ENCODE peak calls at places on chromosomes 7 and 10, in eight cellular contexts. Y is tibial nerve, R is mesenchymal stem cell, O is GM23338, F is transverse colon, J is SK-N-SH, Q is fibroblast of lung, N is upper lobe of left lung. Z is an unnamed sample. For H3K4me1 and H3K36me3, the result is how much of the 10 kb centered on the place peaks cover.

GRCh38 chr7:42292991-42293521 is 56.0 kb upstream of the GLI3 start:
- DNase-seq in Y (no peak), R (peak), O (no peak), F (no peak), J (no peak), Q (no peak), N (no peak), Z (peak)

GRCh38 chr7:19413444-19413965 is 268.3 kb upstream of the FERD3L start:
- DNase-seq in Y (no peak), R (peak), O (no peak), F (no peak), J (no peak), Q (peak), N (no peak), Z (no peak)

GRCh38 chr7:7434379-7434778 is 101.3 kb downstream of the COL28A1 start:
- DNase-seq in Y (no peak), R (no peak), O (no peak), F (no peak), J (no peak), Q (no peak), N (no peak), Z (no peak)

GRCh38 chr10:71889388-71889987 is 38.4 kb upstream of the PSAP start:
- DNase-seq in Y (no peak), R (no peak), O (peak), F (no peak), J (no peak), Q (no peak), N (no peak), Z (peak)

GRCh38 chr7:4416436-4417092 is 265.5 kb upstream of the FOXK1 start:
- DNase-seq in Y (no peak), R (no peak), O (no peak), F (peak), J (peak), Q (peak), N (no peak), Z (no peak)

GRCh38 chr7:83648464-83649241 is at the start of gene SEMA3E:
- DNase-seq in Y (peak), R (peak), O (peak), F (no peak), J (no peak), Q (peak), N (no peak), Z (peak)

GRCh38 chr10:86439544-86439943 is 72.9 kb upstream of the GRID1 start:
- DNase-seq in Y (peak), R (peak), O (no peak), F (peak), J (no peak), Q (peak), N (no peak), Z (no peak)

GRCh38 chr10:132407243-132407746 is 10.3 kb downstream of the PWWP2B start:
- DNase-seq in Y (no peak), R (no peak), O (no peak), F (peak), J (peak), Q (no peak), N (peak), Z (no peak)

GRCh38 chr7:1029637-1030443 is 14.5 kb upstream of the GPR146 start:
- DNase-seq in Y (no peak), R (no peak), O (no peak), F (no peak), J (no peak), Q (no peak), N (peak), Z (no peak)

GRCh38 chr7:70006411-70006920 is 408.2 kb downstream of the AUTS2 start:
- DNase-seq in Y (no peak), R (no peak), O (no peak), F (no peak), J (no peak), Q (peak), N (no peak), Z (no peak)

GRCh38 chr7:100066953-100067352 is 14.6 kb downstream of the ZNF3 start:
- DNase-seq in Y (no peak), R (no peak), O (no peak), F (no peak), J (no peak), Q (no peak), N (no peak), Z (no peak)

GRCh38 chr7:123966936-123967335 is 41.9 kb downstream of the SPAM1 start:
- DNase-seq in Y (no peak), R (peak), O (peak), F (no peak), J (no peak), Q (peak), N (no peak), Z (peak)

GRCh38 chr10:51683031-51683830 is 16.2 kb downstream of the CSTF2T start:
- DNase-seq in Y (no peak), R (peak), O (no peak), F (no peak), J (no peak), Q (peak), N (no peak), Z (no peak)

GRCh38 chr7:71761336-71761735 is 629.4 kb downstream of the GALNT17 start:
- DNase-seq in Y (no peak), R (no peak), O (no peak), F (no peak), J (no peak), Q (no peak), N (no peak), Z (no peak)

GRCh38 chr7:45686441-45687184 is 112.4 kb downstream of the ADCY1 start:
- DNase-seq in Y (peak), R (no peak), O (no peak), F (no peak), J (no peak), Q (no peak), N (peak), Z (no peak)

GRCh38 chr7:108311446-108312168 is 144.6 kb downstream of the NRCAM start:
- DNase-seq in Y (no peak), R (peak), O (no peak), F (no peak), J (no peak), Q (peak), N (no peak), Z (no peak)
- H3K4me1 ChIP-seq in Y (half or more), R (under half), O (under half), F (under half), J (under half), Q (under half), N (under half), Z (under half)

GRCh38 chr10:15781381-15781960 is 61.7 kb upstream of the ITGA8 start:
- DNase-seq in Y (no peak), R (no peak), O (no peak), F (no peak), J (no peak), Q (no peak), N (no peak), Z (no peak)
- H3K36me3 ChIP-seq in Y (under half), R (under half), O (under half), F (under half), J (half or more), Q (under half), N (under half), Z (under half)

GRCh38 chr7:134546903-134547737 is 1.8 kb upstream of the AKR1B15 start:
- DNase-seq in Y (peak), R (no peak), O (peak), F (peak), J (peak), Q (peak), N (no peak), Z (peak)

GRCh38 chr7:134539380-134540004 is 9.4 kb upstream of the AKR1B15 start:
- DNase-seq in Y (no peak), R (no peak), O (no peak), F (no peak), J (no peak), Q (no peak), N (no peak), Z (no peak)

GRCh38 chr7:134545918-134546317 is 3.0 kb upstream of the AKR1B15 start:
- DNase-seq in Y (no peak), R (no peak), O (no peak), F (no peak), J (no peak), Q (no peak), N (no peak), Z (no peak)

GRCh38 chr7:134545379-134545778 is 3.5 kb upstream of the AKR1B15 start:
- DNase-seq in Y (no peak), R (no peak), O (no peak), F (no peak), J (no peak), Q (no peak), N (no peak), Z (no peak)

DNA sequence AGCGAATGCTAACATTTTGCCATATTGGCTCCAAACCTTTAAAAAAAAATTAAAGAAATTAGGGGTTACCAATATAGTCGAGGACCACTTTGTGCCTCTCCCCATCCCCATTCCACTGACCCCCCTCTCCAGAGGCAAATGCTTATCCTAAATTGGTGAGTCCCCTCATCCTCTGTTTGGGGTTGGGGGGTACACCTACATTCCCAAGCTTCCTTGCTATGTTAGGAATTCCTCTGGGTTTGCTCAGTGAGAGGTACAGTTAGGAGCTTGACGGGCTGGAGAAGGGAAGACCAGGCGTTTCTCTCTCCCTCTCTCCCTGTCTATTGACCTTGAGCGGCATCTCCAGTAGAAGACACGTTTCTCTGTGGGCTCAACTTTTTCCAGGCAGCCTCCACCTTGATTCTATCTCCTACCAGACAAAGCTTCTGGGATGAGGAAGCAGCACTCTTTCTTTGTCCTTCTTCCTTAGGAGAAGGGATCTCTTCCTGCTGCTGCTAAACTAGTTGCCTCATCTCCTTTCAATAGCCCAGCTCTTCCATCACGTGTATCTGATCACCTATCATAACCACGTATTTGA is 6.6 kb upstream of the AKR1B15 start:
- DNase-seq in Y (no peak), R (no peak), O (peak), F (no peak), J (no peak), Q (no peak), N (no peak), Z (no peak)
- H3K4me1 ChIP-seq in Y (under half), R (under half), O (under half), F (under half), J (under half), Q (under half), N (under half), Z (under half)

GRCh38 chr7:17598305-17598704 is 299.9 kb downstream of the AHR start:
- DNase-seq in Y (no peak), R (no peak), O (no peak), F (no peak), J (no peak), Q (no peak), N (no peak), Z (no peak)
- H3K36me3 ChIP-seq in Y (under half), R (under half), O (under half), F (under half), J (under half), Q (under half), N (under half), Z (under half)

GRCh38 chr7:159001811-159002210 is 142.9 kb downstream of the VIPR2 start:
- DNase-seq in Y (no peak), R (no peak), O (no peak), F (no peak), J (no peak), Q (no peak), N (no peak), Z (no peak)
- H3K4me1 ChIP-seq in Y (under half), R (under half), O (under half), F (under half), J (under half), Q (under half), N (under half), Z (under half)

GRCh38 chr10:29473411-29474100 is 161.2 kb downstream of the SVIL start:
- DNase-seq in Y (no peak), R (no peak), O (no peak), F (no peak), J (no peak), Q (no peak), N (no peak), Z (peak)

GRCh38 chr10:29470843-29471482 is 163.8 kb downstream of the SVIL start:
- DNase-seq in Y (no peak), R (no peak), O (no peak), F (no peak), J (no peak), Q (no peak), N (no peak), Z (peak)

GRCh38 chr10:29471483-29471859 is 163.3 kb downstream of the SVIL start:
- DNase-seq in Y (no peak), R (peak), O (no peak), F (no peak), J (no peak), Q (peak), N (no peak), Z (peak)

GRCh38 chr10:29472268-29473086 is 162.3 kb downstream of the SVIL start:
- DNase-seq in Y (no peak), R (no peak), O (no peak), F (no peak), J (no peak), Q (no peak), N (no peak), Z (no peak)

GRCh38 chr10:29473087-29473356 is 161.7 kb downstream of the SVIL start:
- DNase-seq in Y (no peak), R (no peak), O (no peak), F (no peak), J (no peak), Q (no peak), N (no peak), Z (no peak)
- H3K36me3 ChIP-seq in Y (under half), R (under half), O (under half), F (under half), J (half or more), Q (under half), N (half or more), Z (under half)

GRCh38 chr7:151075978-151076426 is 4.6 kb downstream of the FASTK start:
- DNase-seq in Y (no peak), R (no peak), O (no peak), F (no peak), J (no peak), Q (no peak), N (peak), Z (no peak)
- H3K4me1 ChIP-seq in Y (under half), R (under half), O (under half), F (under half), J (under half), Q (under half), N (under half), Z (under half)

DNA sequence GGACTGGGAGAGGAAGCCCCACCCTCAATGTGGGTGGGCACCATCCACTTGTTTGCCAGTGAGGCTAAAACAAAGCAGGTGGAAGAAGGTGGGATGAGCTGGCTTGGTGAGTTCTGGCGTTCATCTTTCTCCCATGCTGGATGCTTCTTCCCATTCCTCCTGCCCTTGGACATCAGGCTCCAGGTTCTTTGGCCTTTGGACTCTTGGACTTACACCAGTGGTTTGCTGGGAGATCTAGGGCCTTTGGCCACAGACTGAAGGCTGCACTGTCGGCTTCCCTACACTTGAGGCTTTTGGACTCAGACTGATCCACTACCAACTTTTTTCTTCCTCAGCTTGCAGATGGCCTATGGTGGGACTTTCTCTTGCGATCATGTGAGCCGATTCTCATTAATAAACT is 106.3 kb downstream of the HERPUD2 start:
- DNase-seq in Y (no peak), R (no peak), O (no peak), F (no peak), J (no peak), Q (no peak), N (no peak), Z (no peak)
- H3K36me3 ChIP-seq in Y (under half), R (under half), O (under half), F (under half), J (under half), Q (under half), N (under half), Z (under half)

GRCh38 chr10:74293686-74294365 is 142.8 kb downstream of the ADK start:
- DNase-seq in Y (no peak), R (peak), O (no peak), F (no peak), J (no peak), Q (peak), N (no peak), Z (no peak)
- H3K4me1 ChIP-seq in Y (under half), R (under half), O (under half), F (under half), J (under half), Q (under half), N (under half), Z (under half)

Z was measured in mesendoderm.